ENCODE peak calls at places on chromosome 19, in seven cellular contexts. P, T, V, A, R, E and G are unnamed samples.

GRCh38 chr19:34141036-34141435 is 31.3 kb upstream of the LSM14A start:
- DNase-seq in P (no peak), T (no peak), V (no peak), A (no peak), R (no peak), E (no peak), G (no peak)

GRCh38 chr19:36054733-36055686 is at the start of gene WDR62:
- DNase-seq in P (peak), T (no peak), V (peak), A (peak), R (peak), E (peak), G (peak)

GRCh38 chr19:13015361-13016231 is 20.3 kb downstream of the NFIX start:
- DNase-seq in P (no peak), T (no peak), V (no peak), A (no peak), R (peak), E (no peak), G (no peak)

GRCh38 chr19:11505032-11505503 is 571 bp downstream of the ZNF653 start:
- DNase-seq in P (peak), T (peak), V (peak), A (peak), R (peak), E (peak), G (peak)

GRCh38 chr19:16801599-16801998 is 27.6 kb upstream of the SIN3B start:
- DNase-seq in P (no peak), T (no peak), V (peak), A (no peak), R (no peak), E (no peak), G (no peak)

GRCh38 chr19:51799311-51799997 is 4.5 kb downstream of the FPR3 start:
- DNase-seq in P (no peak), T (no peak), V (peak), A (no peak), R (no peak), E (peak), G (no peak)

GRCh38 chr19:48568345-48568886 is 16.4 kb downstream of the SULT2B1 start:
- DNase-seq in P (no peak), T (no peak), V (peak), A (no peak), R (peak), E (peak), G (no peak)

GRCh38 chr19:52048604-52049493 is at the start of gene ZNF432:
- DNase-seq in P (peak), T (peak), V (peak), A (peak), R (peak), E (peak), G (peak)

GRCh38 chr19:40467007-40467565 is 285 bp downstream of the SPTBN4 start:
- DNase-seq in P (no peak), T (no peak), V (no peak), A (no peak), R (peak), E (no peak), G (no peak)

GRCh38 chr19:4506449-4507149 is 11.7 kb downstream of the PLIN4 start:
- DNase-seq in P (no peak), T (no peak), V (peak), A (no peak), R (no peak), E (peak), G (no peak)

GRCh38 chr19:48741222-48741999 is 1.0 kb upstream of the RASIP1 start:
- DNase-seq in P (no peak), T (no peak), V (no peak), A (no peak), R (peak), E (no peak), G (no peak)